ENCODE peak calls at places on chromosomes 1 and 21, in seven cellular contexts. V is vagina, B is GM12878, W is upper lobe of left lung, T is suprapubic skin, K is esophagus muscularis mucosa, M is K562. J is an unnamed sample. For H3K4me1, the result is how much of the 10 kb centered on the place peaks cover.

GRCh38 chr21:44785620-44786344 is 15.8 kb downstream of the UBE2G2 start:
- DNase-seq in V (no peak), B (no peak), W (no peak), T (no peak), K (no peak), M (no peak), J (no peak)

GRCh38 chr1:6743189-6744101 is 41.8 kb upstream of the CAMTA1 start:
- DNase-seq in V (no peak), B (peak), W (peak), T (no peak), K (no peak), M (no peak), J (no peak)

GRCh38 chr1:7373936-7374760 is 396.9 kb upstream of the VAMP3 start:
- DNase-seq in V (no peak), B (no peak), W (no peak), T (no peak), K (no peak), M (no peak), J (peak)

GRCh38 chr1:83860506-83861221 is 138.3 kb downstream of the TTLL7 start:
- DNase-seq in V (no peak), B (no peak), W (peak), T (peak), K (no peak), M (peak), J (peak)

GRCh38 chr1:76294470-76295194 is 220.1 kb downstream of the ST6GALNAC3 start:
- DNase-seq in V (no peak), B (peak), W (no peak), T (no peak), K (no peak), M (no peak), J (no peak)

GRCh38 chr21:39610705-39611104 is 2.0 kb upstream of the B3GALT5 start:
- DNase-seq in V (no peak), B (no peak), W (no peak), T (no peak), K (peak), M (no peak), J (no peak)

GRCh38 chr1:64092851-64093371 is 110.5 kb upstream of the UBE2U start:
- DNase-seq in V (no peak), B (no peak), W (no peak), T (no peak), K (no peak), M (no peak), J (no peak)

GRCh38 chr1:19780267-19780877 is 19.3 kb downstream of the TMCO4 start:
- DNase-seq in V (no peak), B (no peak), W (peak), T (no peak), K (no peak), M (no peak), J (no peak)

GRCh38 chr1:207867136-207868081 is 43.5 kb downstream of the CD34 start:
- DNase-seq in V (no peak), B (no peak), W (peak), T (peak), K (no peak), M (no peak), J (peak)

GRCh38 chr1:211788626-211789025 is 41.9 kb downstream of the LPGAT1 start:
- DNase-seq in V (no peak), B (no peak), W (no peak), T (no peak), K (no peak), M (no peak), J (no peak)

GRCh38 chr1:110916669-110917306 is 43.8 kb downstream of the CD53 start:
- DNase-seq in V (no peak), B (no peak), W (no peak), T (no peak), K (no peak), M (peak), J (no peak)

GRCh38 chr1:45877264-45877663 is 73.9 kb downstream of the MAST2 start:
- DNase-seq in V (no peak), B (no peak), W (no peak), T (no peak), K (no peak), M (no peak), J (no peak)

GRCh38 chr1:53982034-53982761 is 35.8 kb downstream of the LDLRAD1 start:
- DNase-seq in V (no peak), B (no peak), W (no peak), T (peak), K (no peak), M (no peak), J (no peak)

GRCh38 chr1:223714849-223715709 is 2.7 kb downstream of the CAPN2 start:
- DNase-seq in V (no peak), B (no peak), W (no peak), T (no peak), K (no peak), M (peak), J (no peak)

GRCh38 chr1:201311356-201312011 is 28.2 kb downstream of the PKP1 start:
- DNase-seq in V (no peak), B (peak), W (no peak), T (no peak), K (no peak), M (no peak), J (no peak)

GRCh38 chr1:154547333-154547732 is 11.1 kb downstream of the UBE2Q1 start:
- DNase-seq in V (no peak), B (no peak), W (no peak), T (no peak), K (no peak), M (no peak), J (peak)

GRCh38 chr21:37145635-37146111 is 72.6 kb downstream of the TTC3 start:
- DNase-seq in V (no peak), B (no peak), W (no peak), T (no peak), K (no peak), M (no peak), J (no peak)

GRCh38 chr1:244236101-244236500 is 185.0 kb downstream of the ZBTB18 start:
- DNase-seq in V (no peak), B (no peak), W (no peak), T (no peak), K (no peak), M (no peak), J (no peak)

GRCh38 chr1:14970799-14971141 is 182.8 kb upstream of the TMEM51 start:
- DNase-seq in V (no peak), B (no peak), W (no peak), T (no peak), K (no peak), M (no peak), J (no peak)

GRCh38 chr1:10685851-10686403 is 110.5 kb downstream of the CASZ1 start:
- DNase-seq in V (no peak), B (no peak), W (peak), T (no peak), K (no peak), M (no peak), J (no peak)

GRCh38 chr1:227894306-227894721 is 53.4 kb downstream of the WNT9A start:
- DNase-seq in V (peak), B (no peak), W (no peak), T (peak), K (no peak), M (no peak), J (no peak)

GRCh38 chr1:59776960-59777852 is 37.5 kb upstream of the HOOK1 start:
- DNase-seq in V (no peak), B (no peak), W (no peak), T (no peak), K (no peak), M (no peak), J (no peak)

GRCh38 chr1:109906160-109906838 is 4.3 kb upstream of the CSF1 start:
- DNase-seq in V (no peak), B (peak), W (no peak), T (no peak), K (no peak), M (no peak), J (no peak)

GRCh38 chr1:45843474-45843905 is 40.1 kb downstream of the MAST2 start:
- DNase-seq in V (no peak), B (no peak), W (no peak), T (no peak), K (no peak), M (no peak), J (no peak)

GRCh38 chr1:153626477-153626928 is 802 bp downstream of the S100A13 start:
- DNase-seq in V (no peak), B (no peak), W (no peak), T (no peak), K (no peak), M (no peak), J (no peak)

GRCh38 chr1:115828101-115829022 is 12.6 kb downstream of the NHLH2 start:
- DNase-seq in V (no peak), B (no peak), W (peak), T (peak), K (no peak), M (peak), J (peak)

GRCh38 chr21:38083534-38083933 is 167.3 kb upstream of the KCNJ6 start:
- DNase-seq in V (no peak), B (no peak), W (no peak), T (no peak), K (no peak), M (no peak), J (no peak)

GRCh38 chr1:221494670-221495069 is 247.2 kb downstream of the DUSP10 start:
- DNase-seq in V (no peak), B (no peak), W (no peak), T (no peak), K (no peak), M (no peak), J (no peak)

GRCh38 chr1:97332716-97333115 is 588.1 kb downstream of the DPYD start:
- DNase-seq in V (no peak), B (no peak), W (no peak), T (no peak), K (no peak), M (no peak), J (no peak)

GRCh38 chr1:232428781-232429530 is 201.0 kb downstream of the SIPA1L2 start:
- DNase-seq in V (no peak), B (no peak), W (no peak), T (no peak), K (peak), M (no peak), J (no peak)

DNA sequence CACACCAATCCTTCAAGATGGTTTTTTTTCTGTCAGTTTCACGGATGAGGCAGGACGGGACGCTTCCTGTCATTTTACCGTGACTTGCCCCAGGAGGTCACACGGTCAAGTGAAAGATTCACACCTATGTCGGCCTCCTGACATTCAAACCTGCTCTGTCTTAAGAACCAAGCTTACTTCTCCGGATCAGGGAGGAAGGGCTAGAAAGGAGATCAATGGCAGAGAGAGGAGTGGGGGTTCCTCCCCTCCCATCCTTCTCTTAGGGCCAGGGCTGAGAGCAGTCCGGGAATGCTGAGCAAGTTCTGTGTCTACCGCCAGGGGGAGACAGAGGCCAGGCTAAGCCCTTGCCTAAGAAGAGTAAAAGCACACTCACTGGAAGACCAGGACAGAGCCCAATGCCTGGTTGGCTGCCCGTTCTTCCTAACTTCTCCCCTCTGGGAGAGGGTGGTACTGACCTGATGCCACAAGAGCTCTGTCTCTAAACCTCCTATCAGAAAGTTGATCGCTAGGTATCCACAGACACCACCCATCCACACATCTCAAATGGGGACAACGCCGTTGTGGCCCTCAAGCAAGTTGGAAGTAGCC is 1.1 kb upstream of the PPM1J start:
- DNase-seq in V (no peak), B (no peak), W (no peak), T (peak), K (peak), M (peak), J (peak)
- TF ChIP-seq POLR2AphosphoS5 in V (peak), B (no peak), W (no peak), T (no peak), K (peak), M (no peak), J (peak)

GRCh38 chr1:107762751-107763390 is 202.1 kb downstream of the VAV3 start:
- DNase-seq in V (no peak), B (no peak), W (no peak), T (no peak), K (no peak), M (no peak), J (no peak)
- H3K4me1 ChIP-seq in V (under half), B (under half), W (under half), T (under half), K (under half), M (under half), J (under half)

GRCh38 chr1:2135425-2135824 is 59.1 kb downstream of the FAAP20 start:
- DNase-seq in V (no peak), B (no peak), W (no peak), T (no peak), K (no peak), M (no peak), J (peak)
- TF ChIP-seq POLR2AphosphoS5 in V (no peak), B (no peak), W (peak), T (no peak), K (peak), M (no peak), J (no peak)

GRCh38 chr21:42280356-42281195 is 34.6 kb downstream of the TFF3 start:
- DNase-seq in V (no peak), B (no peak), W (no peak), T (no peak), K (no peak), M (no peak), J (no peak)

GRCh38 chr21:42282021-42282420 is 33.2 kb downstream of the TFF3 start:
- DNase-seq in V (no peak), B (no peak), W (no peak), T (no peak), K (no peak), M (no peak), J (no peak)

GRCh38 chr21:42279888-42280287 is 35.3 kb downstream of the TFF3 start:
- DNase-seq in V (no peak), B (no peak), W (no peak), T (no peak), K (no peak), M (no peak), J (no peak)

GRCh38 chr21:42281196-42281680 is 34.0 kb downstream of the TFF3 start:
- DNase-seq in V (no peak), B (no peak), W (no peak), T (no peak), K (no peak), M (no peak), J (no peak)

DNA sequence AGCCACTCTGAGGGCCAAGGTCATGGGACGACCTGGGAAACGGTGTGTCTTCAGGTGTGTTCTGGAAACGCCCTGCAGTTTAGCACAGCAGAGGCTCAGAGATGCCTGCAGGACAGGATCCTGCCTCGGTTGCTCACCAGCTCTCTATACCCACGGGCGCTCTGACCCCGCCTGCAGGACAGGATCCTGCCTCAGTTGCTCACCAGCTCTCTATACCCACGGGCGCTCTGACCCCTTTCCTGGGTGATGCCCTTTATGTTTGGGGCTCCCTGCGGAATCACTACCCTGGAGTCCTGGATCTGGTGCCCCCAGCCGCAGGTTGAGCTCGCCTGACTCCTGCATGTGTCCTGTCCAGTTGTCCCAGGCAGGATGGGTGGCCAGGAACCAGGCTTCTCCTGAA is 32.5 kb downstream of the TFF3 start:
- DNase-seq in V (no peak), B (no peak), W (no peak), T (no peak), K (no peak), M (no peak), J (peak)
- H3K4me1 ChIP-seq in V (under half), B (under half), W (under half), T (under half), K (under half), M (under half), J (under half)

GRCh38 chr1:113935176-113935575 is 6.1 kb downstream of the HIPK1 start:
- DNase-seq in V (no peak), B (no peak), W (no peak), T (no peak), K (no peak), M (no peak), J (no peak)

GRCh38 chr1:113934511-113935055 is 5.5 kb downstream of the HIPK1 start:
- DNase-seq in V (no peak), B (no peak), W (no peak), T (no peak), K (no peak), M (no peak), J (no peak)

GRCh38 chr1:113935970-113936369 is 6.8 kb downstream of the HIPK1 start:
- DNase-seq in V (no peak), B (no peak), W (no peak), T (no peak), K (no peak), M (no peak), J (no peak)

GRCh38 chr1:113938192-113938591 is 9.1 kb downstream of the HIPK1 start:
- DNase-seq in V (no peak), B (no peak), W (no peak), T (no peak), K (no peak), M (no peak), J (no peak)

DNA sequence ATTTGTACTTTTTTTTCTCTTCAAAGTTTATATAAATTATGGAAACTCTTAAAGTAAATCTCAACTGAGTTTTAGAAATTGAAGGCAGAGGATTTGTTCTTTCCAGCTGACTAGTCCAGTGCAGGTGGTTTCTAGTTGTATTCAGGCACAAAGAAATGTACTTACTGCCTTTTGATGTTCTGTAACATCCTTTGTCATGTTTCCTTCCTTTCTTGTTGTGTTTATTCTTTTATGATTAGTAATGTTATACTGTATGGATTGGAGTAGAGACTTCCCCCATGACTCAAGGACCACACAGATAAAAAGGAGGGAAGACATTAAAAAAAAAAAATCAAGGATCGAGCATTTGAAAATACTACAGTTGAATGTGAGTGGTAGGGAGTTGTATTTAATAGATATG is 8.0 kb downstream of the HIPK1 start:
- DNase-seq in V (no peak), B (no peak), W (no peak), T (no peak), K (no peak), M (no peak), J (no peak)
- TF ChIP-seq POLR2AphosphoS5 in V (no peak), B (no peak), W (no peak), T (no peak), K (no peak), M (no peak), J (no peak)

DNA sequence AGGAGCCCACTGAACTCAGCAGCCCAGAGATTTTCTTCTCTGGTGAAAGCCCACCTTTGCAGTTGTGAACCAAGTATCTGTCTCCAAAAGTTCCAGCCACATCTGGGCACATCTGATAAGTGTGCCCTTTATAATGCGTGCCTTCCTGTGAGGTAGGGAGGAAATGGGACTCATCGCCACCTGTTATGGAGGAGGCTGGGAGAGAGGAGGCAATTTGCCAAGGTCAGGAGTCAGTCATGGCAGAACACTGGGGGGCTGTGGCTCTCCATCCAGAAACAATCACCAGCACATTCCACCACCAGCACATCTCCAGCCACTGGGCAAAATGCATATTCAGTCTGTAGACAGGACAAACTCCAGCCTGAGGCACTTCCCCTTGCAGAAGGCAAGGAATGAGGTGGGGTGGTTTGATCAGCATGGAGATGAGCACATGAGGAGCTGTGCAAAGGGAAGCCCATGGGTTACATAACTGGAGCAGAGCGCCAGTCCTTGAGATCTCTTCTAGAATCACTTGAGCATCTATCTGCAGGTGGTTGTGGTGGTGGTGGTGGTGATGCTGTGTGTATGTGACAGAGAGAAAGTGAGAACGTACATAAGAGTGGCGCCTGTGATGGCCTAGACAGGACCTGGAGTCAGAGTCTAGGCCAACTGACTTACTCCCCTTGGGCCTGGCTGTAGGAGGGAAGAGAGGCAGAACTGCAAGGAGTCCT is 15.1 kb upstream of the LEMD1 start:
- DNase-seq in V (no peak), B (no peak), W (no peak), T (no peak), K (no peak), M (no peak), J (no peak)
- H3K4me1 ChIP-seq in V (under half), B (under half), W (under half), T (under half), K (under half), M (under half), J (under half)

GRCh38 chr1:186541003-186541402 is 80.1 kb upstream of the PDC start:
- DNase-seq in V (no peak), B (no peak), W (peak), T (no peak), K (no peak), M (no peak), J (no peak)
- TF ChIP-seq POLR2AphosphoS5 in V (no peak), B (no peak), W (no peak), T (no peak), K (no peak), M (no peak), J (no peak)